ENCODE peak calls at places on chromosome 6, in four cellular contexts. N is right lobe of liver, W is NB4, E is breast epithelium. K is an unnamed sample.

GRCh38 chr6:135987226-135987625 is 135.7 kb downstream of the PDE7B start:
- DNase-seq in N (no peak), W (no peak), E (no peak), K (no peak)

GRCh38 chr6:151917531-151918329 is 110.2 kb downstream of the ESR1 start:
- DNase-seq in N (no peak), W (no peak), E (no peak), K (no peak)

GRCh38 chr6:36650848-36651247 is 27.7 kb upstream of the CDKN1A start:
- DNase-seq in N (no peak), W (peak; percentile 82), E (no peak), K (no peak)

GRCh38 chr6:12208190-12208589 is 82.0 kb upstream of the EDN1 start:
- DNase-seq in N (no peak), W (peak; percentile 88), E (no peak), K (no peak)

GRCh38 chr6:74366634-74367033 is 670.6 kb downstream of the CD109 start:
- DNase-seq in N (no peak), W (no peak), E (no peak), K (no peak)

GRCh38 chr6:2978923-2979322 is 7.6 kb upstream of the SERPINB6 start:
- DNase-seq in N (no peak), W (no peak), E (peak; percentile 7), K (no peak)

GRCh38 chr6:104527761-104528415 is 331.8 kb downstream of the HACE1 start:
- DNase-seq in N (no peak), W (peak; percentile 66), E (no peak), K (peak; percentile 65)

GRCh38 chr6:72769459-72770125 is 147.7 kb downstream of the KCNQ5 start:
- DNase-seq in N (no peak), W (no peak), E (no peak), K (no peak)

GRCh38 chr6:33315753-33316602 is 1.6 kb downstream of the ZBTB22 start:
- DNase-seq in N (no peak), W (peak; percentile 11), E (no peak), K (peak; percentile 63)

GRCh38 chr6:130811932-130812331 is 15.3 kb upstream of the SMLR1 start:
- DNase-seq in N (no peak), W (no peak), E (no peak), K (no peak)

GRCh38 chr6:37650071-37650481 is 47.6 kb downstream of the MDGA1 start:
- DNase-seq in N (no peak), W (no peak), E (no peak), K (no peak)

GRCh38 chr6:69942485-69942884 is 76.1 kb downstream of the COL19A1 start:
- DNase-seq in N (no peak), W (no peak), E (no peak), K (no peak)

GRCh38 chr6:147321260-147321659 is 117.0 kb downstream of the STXBP5 start:
- DNase-seq in N (no peak), W (peak; percentile 18), E (no peak), K (no peak)

DNA sequence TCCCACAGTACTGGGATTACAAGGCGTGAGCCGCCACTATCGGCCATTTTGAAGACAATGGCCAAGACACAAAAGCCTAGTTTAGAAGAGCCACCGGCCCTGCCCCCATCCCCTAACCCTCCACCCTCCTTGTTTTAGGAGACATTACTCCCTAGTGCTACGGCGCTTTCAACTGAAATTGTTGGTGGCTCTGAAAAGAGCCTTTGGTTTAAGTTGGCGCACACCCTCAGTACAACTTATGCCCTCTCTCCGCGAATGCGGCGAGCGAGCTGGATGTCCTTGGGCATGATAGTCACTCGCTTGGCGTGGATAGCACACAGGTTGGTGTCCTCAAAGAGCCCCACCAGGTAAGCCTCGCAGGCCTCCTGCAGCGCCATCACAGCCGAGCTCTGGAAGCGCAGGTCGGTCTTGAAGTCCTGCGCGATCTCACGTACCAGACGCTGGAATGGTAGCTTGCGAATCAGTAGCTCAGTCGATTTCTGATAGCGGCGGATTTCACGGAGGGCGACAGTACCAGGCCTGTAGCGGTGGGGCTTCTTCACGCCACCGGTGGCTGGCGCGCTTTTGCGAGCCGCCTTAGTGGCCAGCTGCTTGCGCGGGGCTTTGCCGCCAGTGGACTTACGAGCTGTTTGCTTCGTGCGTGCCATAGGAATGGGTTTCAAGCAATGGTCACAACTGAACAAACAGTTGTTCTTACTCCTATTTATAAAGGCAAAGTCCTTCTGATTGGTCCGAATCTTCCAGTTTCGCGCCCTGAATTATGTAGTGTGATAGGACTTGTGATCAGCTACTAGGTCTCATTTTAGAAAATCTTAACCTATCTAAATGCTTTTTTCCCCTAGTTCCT is 114.8 kb upstream of the BTN3A2 start:
- DNase-seq in N (peak; percentile 68), W (peak; percentile 96), E (peak; percentile 77), K (peak; percentile 76)
- TF ChIP-seq POLR2A in N (peak; percentile 39), W (peak; percentile 99), E (peak; percentile 32), K (peak; percentile 63)

GRCh38 chr6:50270427-50270826 is 220.7 kb upstream of the DEFB112 start:
- DNase-seq in N (no peak), W (no peak), E (no peak), K (no peak)

GRCh38 chr6:50259903-50260302 is 210.2 kb upstream of the DEFB112 start:
- DNase-seq in N (no peak), W (no peak), E (no peak), K (no peak)

GRCh38 chr6:50264995-50265571 is 215.4 kb upstream of the DEFB112 start:
- DNase-seq in N (no peak), W (peak; percentile 11), E (no peak), K (no peak)
- TF ChIP-seq CTCF in N (peak; percentile 27), W (peak; percentile 53), E (no peak), K (no peak)

GRCh38 chr6:134178230-134179044 is 126.0 kb upstream of the SLC2A12 start:
- DNase-seq in N (peak; percentile 80), W (peak; percentile 90), E (peak; percentile 78), K (peak; percentile 86)
- TF ChIP-seq POLR2A in N (peak; percentile 6), W (no peak), E (no peak), K (no peak)

GRCh38 chr6:169930799-169931198 is 179.4 kb downstream of the ERMARD start:
- DNase-seq in N (no peak), W (peak; percentile 45), E (no peak), K (no peak)
- TF ChIP-seq CTCF in N (peak; percentile 19), W (peak; percentile 34), E (no peak), K (no peak)

DNA sequence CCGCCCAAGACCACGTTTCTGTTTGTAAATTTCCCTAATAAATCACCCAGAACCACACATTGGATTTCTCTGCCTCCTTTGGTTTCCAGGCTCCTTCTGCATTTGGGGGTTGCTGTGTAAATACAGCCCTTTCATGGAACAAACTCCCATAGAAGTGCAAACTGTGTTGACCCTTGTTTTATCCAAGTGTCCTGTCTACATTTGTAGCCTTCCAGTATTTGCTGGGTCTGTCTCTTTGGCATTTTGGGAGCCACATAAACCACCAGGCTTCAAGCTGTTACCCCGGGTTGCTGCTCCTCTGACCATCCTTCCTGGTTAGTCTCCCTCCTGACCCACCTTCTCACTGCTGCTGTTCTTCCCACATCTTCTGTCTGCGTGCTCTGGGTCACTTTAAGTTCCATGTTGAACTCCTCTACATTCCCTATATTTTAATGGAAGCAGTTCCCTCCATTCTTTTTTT is 7.6 kb upstream of the MTHFD1L start:
- DNase-seq in N (no peak), W (no peak), E (no peak), K (no peak)
- TF ChIP-seq POLR2A in N (no peak), W (no peak), E (no peak), K (no peak)

GRCh38 chr6:120147218-120147871 is 797.8 kb upstream of the MAN1A1 start:
- DNase-seq in N (no peak), W (peak; percentile 4), E (no peak), K (no peak)
- TF ChIP-seq CTCF in N (no peak), W (no peak), E (no peak), K (no peak)

DNA sequence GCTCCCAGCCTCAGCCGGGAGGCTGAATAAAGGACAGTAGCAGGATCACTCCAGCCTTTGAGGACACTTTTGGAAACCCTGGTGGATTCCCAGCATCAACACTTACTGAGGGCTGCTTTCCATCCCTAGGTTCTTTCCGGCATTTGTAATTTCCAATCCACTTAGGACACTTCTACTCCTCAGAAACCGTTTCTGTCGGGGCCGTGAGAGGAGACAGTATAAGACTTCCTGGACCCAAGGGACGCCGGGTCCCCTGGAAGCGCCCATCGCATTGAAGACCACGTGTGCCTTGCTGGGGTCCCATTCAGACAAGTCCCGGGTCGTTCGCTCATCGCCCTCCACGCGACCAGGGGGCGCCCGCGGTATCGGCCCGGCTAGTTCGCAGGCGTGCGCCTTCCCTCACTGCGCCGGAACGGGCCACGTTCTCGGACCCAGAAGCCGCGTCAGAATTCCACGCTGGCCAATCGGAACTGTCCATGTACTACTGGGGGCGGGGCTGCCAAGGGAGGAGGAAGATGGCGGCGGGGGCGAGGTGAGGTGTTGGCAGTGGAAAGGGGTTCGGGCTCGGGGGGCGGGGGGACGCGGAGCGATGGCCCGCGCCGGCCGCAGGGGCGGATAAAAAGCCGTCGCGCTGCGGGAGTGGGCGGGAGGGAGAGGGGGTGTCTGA is at the start of gene NUS1:
- DNase-seq in N (peak; percentile 97), W (peak; percentile 99), E (peak; percentile 95), K (peak; percentile 98)
- TF ChIP-seq POLR2A in N (peak; percentile 39), W (peak; percentile 26), E (no peak), K (no peak)

GRCh38 chr6:119343167-119343566 is 6.4 kb downstream of the MAN1A1 start:
- DNase-seq in N (no peak), W (no peak), E (no peak), K (no peak)
- TF ChIP-seq CTCF in N (no peak), W (no peak), E (no peak), K (no peak)

GRCh38 chr6:30672445-30673253 is at the start of gene DHX16:
- DNase-seq in N (peak; percentile 94), W (peak; percentile 98), E (peak; percentile 92), K (peak; percentile 98)
- TF ChIP-seq POLR2A in N (peak; percentile 44), W (peak; percentile 63), E (peak; percentile 16), K (peak; percentile 6)

K was measured in sigmoid colon.